ENCODE peak calls at places on chromosomes 7 and 10, in five cellular contexts. One of them, this sample, is unnamed.
A peak's percentile ranks its signal among the peaks of the same experiment; 100 is the strongest.

GRCh38 chr7:27132214-27132613 is 1.7 kb upstream of the HOXA4 start:
- DNase-seq in NCI-H1417 treated with DMSO at 0.1 percent for 48 hours: no peak
- DNase-seq in posterior cingulate gyrus: no peak
- DNase-seq in sciatic nerve: no peak
- DNase-seq in endodermal cell: no peak
- DNase-seq in this sample: no peak

GRCh38 chr7:116173051-116174028 is 37.0 kb upstream of the TES start:
- DNase-seq in NCI-H1417 treated with DMSO at 0.1 percent for 48 hours: peak; percentile 18
- DNase-seq in posterior cingulate gyrus: no peak
- DNase-seq in sciatic nerve: no peak
- DNase-seq in endodermal cell: no peak
- DNase-seq in this sample: peak; percentile 38

GRCh38 chr7:73850781-73851207 is 8.5 kb upstream of the METTL27 start:
- DNase-seq in NCI-H1417 treated with DMSO at 0.1 percent for 48 hours: no peak
- DNase-seq in posterior cingulate gyrus: no peak
- DNase-seq in sciatic nerve: no peak
- DNase-seq in endodermal cell: no peak
- DNase-seq in this sample: no peak

GRCh38 chr7:116689787-116690186 is 17.8 kb downstream of the MET start:
- DNase-seq in NCI-H1417 treated with DMSO at 0.1 percent for 48 hours: no peak
- DNase-seq in posterior cingulate gyrus: no peak
- DNase-seq in sciatic nerve: no peak
- DNase-seq in endodermal cell: no peak
- DNase-seq in this sample: no peak

GRCh38 chr7:47300472-47301021 is 281.4 kb downstream of the TNS3 start:
- DNase-seq in NCI-H1417 treated with DMSO at 0.1 percent for 48 hours: no peak
- DNase-seq in posterior cingulate gyrus: no peak
- DNase-seq in sciatic nerve: peak; percentile 58
- DNase-seq in endodermal cell: no peak
- DNase-seq in this sample: no peak

GRCh38 chr10:122213766-122214165 is 57.3 kb upstream of the BTBD16 start:
- DNase-seq in NCI-H1417 treated with DMSO at 0.1 percent for 48 hours: no peak
- DNase-seq in posterior cingulate gyrus: peak; percentile 55
- DNase-seq in sciatic nerve: no peak
- DNase-seq in endodermal cell: peak; percentile 57
- DNase-seq in this sample: no peak

GRCh38 chr7:143876218-143876617 is 25.8 kb downstream of the TCAF1 start:
- DNase-seq in NCI-H1417 treated with DMSO at 0.1 percent for 48 hours: no peak
- DNase-seq in posterior cingulate gyrus: no peak
- DNase-seq in sciatic nerve: no peak
- DNase-seq in endodermal cell: peak; percentile 45
- DNase-seq in this sample: no peak

GRCh38 chr7:158251061-158251965 is 336.3 kb downstream of the PTPRN2 start:
- DNase-seq in NCI-H1417 treated with DMSO at 0.1 percent for 48 hours: no peak
- DNase-seq in posterior cingulate gyrus: no peak
- DNase-seq in sciatic nerve: no peak
- DNase-seq in endodermal cell: peak; percentile 4
- DNase-seq in this sample: no peak

GRCh38 chr10:84924131-84924530 is 595.7 kb downstream of the CCSER2 start:
- DNase-seq in NCI-H1417 treated with DMSO at 0.1 percent for 48 hours: no peak
- DNase-seq in posterior cingulate gyrus: no peak
- DNase-seq in sciatic nerve: no peak
- DNase-seq in endodermal cell: no peak
- DNase-seq in this sample: no peak

GRCh38 chr10:114801411-114801813 is 20.2 kb upstream of the FHIP2A start:
- DNase-seq in NCI-H1417 treated with DMSO at 0.1 percent for 48 hours: no peak
- DNase-seq in posterior cingulate gyrus: no peak
- DNase-seq in sciatic nerve: no peak
- DNase-seq in endodermal cell: no peak
- DNase-seq in this sample: no peak

GRCh38 chr10:11373626-11374310 is 237.7 kb downstream of the USP6NL start:
- DNase-seq in NCI-H1417 treated with DMSO at 0.1 percent for 48 hours: no peak
- DNase-seq in posterior cingulate gyrus: no peak
- DNase-seq in sciatic nerve: no peak
- DNase-seq in endodermal cell: no peak
- DNase-seq in this sample: no peak